ENCODE peak calls at places on chromosomes 6 and 20, in five cellular contexts. One of them, this sample, is unnamed.

GRCh38 chr6:57221936-57222683 is at the start of gene RAB23:
- DNase-seq in tibial artery: peak
- DNase-seq in type B pancreatic cell: peak
- DNase-seq in progenitor cell of endocrine pancreas: peak
- DNase-seq in body of pancreas: peak
- DNase-seq in this sample: peak

GRCh38 chr20:51166489-51166888 is 143.6 kb upstream of the KCNG1 start:
- DNase-seq in tibial artery: no peak
- DNase-seq in type B pancreatic cell: no peak
- DNase-seq in progenitor cell of endocrine pancreas: no peak
- DNase-seq in body of pancreas: no peak
- DNase-seq in this sample: no peak

GRCh38 chr6:157628463-157628862 is 194.6 kb upstream of the SNX9 start:
- DNase-seq in tibial artery: no peak
- DNase-seq in type B pancreatic cell: no peak
- DNase-seq in progenitor cell of endocrine pancreas: no peak
- DNase-seq in body of pancreas: no peak
- DNase-seq in this sample: no peak

GRCh38 chr20:34994509-34995131 is 39.0 kb downstream of the MYH7B start:
- DNase-seq in tibial artery: no peak
- DNase-seq in type B pancreatic cell: no peak
- DNase-seq in progenitor cell of endocrine pancreas: no peak
- DNase-seq in body of pancreas: no peak
- DNase-seq in this sample: no peak

GRCh38 chr6:12103158-12103557 is 91.0 kb downstream of the HIVEP1 start:
- DNase-seq in tibial artery: no peak
- DNase-seq in type B pancreatic cell: no peak
- DNase-seq in progenitor cell of endocrine pancreas: no peak
- DNase-seq in body of pancreas: no peak
- DNase-seq in this sample: no peak

GRCh38 chr20:19071442-19071717 is 141.1 kb upstream of the SLC24A3 start:
- DNase-seq in tibial artery: no peak
- DNase-seq in type B pancreatic cell: no peak
- DNase-seq in progenitor cell of endocrine pancreas: no peak
- DNase-seq in body of pancreas: no peak
- DNase-seq in this sample: no peak

GRCh38 chr20:35583636-35584560 is 31.7 kb upstream of the SPAG4 start:
- DNase-seq in tibial artery: no peak
- DNase-seq in type B pancreatic cell: no peak
- DNase-seq in progenitor cell of endocrine pancreas: no peak
- DNase-seq in body of pancreas: no peak
- DNase-seq in this sample: no peak

GRCh38 chr6:27840572-27840971 is 71.6 kb downstream of the OR2B2 start:
- DNase-seq in tibial artery: no peak
- DNase-seq in type B pancreatic cell: no peak
- DNase-seq in progenitor cell of endocrine pancreas: no peak
- DNase-seq in body of pancreas: no peak
- DNase-seq in this sample: no peak

GRCh38 chr20:39468703-39469102 is 506.6 kb downstream of the DHX35 start:
- DNase-seq in tibial artery: no peak
- DNase-seq in type B pancreatic cell: no peak
- DNase-seq in progenitor cell of endocrine pancreas: no peak
- DNase-seq in body of pancreas: no peak
- DNase-seq in this sample: no peak

GRCh38 chr20:49384437-49385434 is 97.7 kb downstream of the KCNB1 start:
- DNase-seq in tibial artery: peak
- DNase-seq in type B pancreatic cell: no peak
- DNase-seq in progenitor cell of endocrine pancreas: peak
- DNase-seq in body of pancreas: peak
- DNase-seq in this sample: peak

GRCh38 chr6:39206250-39206721 is 23.0 kb downstream of the KCNK5 start:
- DNase-seq in tibial artery: no peak
- DNase-seq in type B pancreatic cell: no peak
- DNase-seq in progenitor cell of endocrine pancreas: no peak
- DNase-seq in body of pancreas: peak
- DNase-seq in this sample: no peak

GRCh38 chr20:50578778-50579165 is 68.6 kb downstream of the PTPN1 start:
- DNase-seq in tibial artery: peak
- DNase-seq in type B pancreatic cell: no peak
- DNase-seq in progenitor cell of endocrine pancreas: no peak
- DNase-seq in body of pancreas: no peak
- DNase-seq in this sample: no peak

GRCh38 chr20:47489448-47489872 is 12.2 kb upstream of the NCOA3 start:
- DNase-seq in tibial artery: peak
- DNase-seq in type B pancreatic cell: no peak
- DNase-seq in progenitor cell of endocrine pancreas: no peak
- DNase-seq in body of pancreas: no peak
- DNase-seq in this sample: no peak

GRCh38 chr20:61884571-61885389 is 180.9 kb downstream of the TAF4 start:
- DNase-seq in tibial artery: no peak
- DNase-seq in type B pancreatic cell: no peak
- DNase-seq in progenitor cell of endocrine pancreas: no peak
- DNase-seq in body of pancreas: no peak
- DNase-seq in this sample: no peak

GRCh38 chr6:28725890-28726348 is 197.9 kb downstream of the TRIM27 start:
- DNase-seq in tibial artery: no peak
- DNase-seq in type B pancreatic cell: no peak
- DNase-seq in progenitor cell of endocrine pancreas: no peak
- DNase-seq in body of pancreas: no peak
- DNase-seq in this sample: no peak

GRCh38 chr6:10383312-10384063 is 31.4 kb downstream of the TFAP2A start:
- DNase-seq in tibial artery: no peak
- DNase-seq in type B pancreatic cell: no peak
- DNase-seq in progenitor cell of endocrine pancreas: no peak
- DNase-seq in body of pancreas: no peak
- DNase-seq in this sample: no peak

GRCh38 chr20:23149623-23150279 is 63.6 kb upstream of the CD93 start:
- DNase-seq in tibial artery: peak
- DNase-seq in type B pancreatic cell: peak
- DNase-seq in progenitor cell of endocrine pancreas: no peak
- DNase-seq in body of pancreas: no peak
- DNase-seq in this sample: peak

GRCh38 chr6:139778688-139779087 is 404.2 kb upstream of the CITED2 start:
- DNase-seq in tibial artery: no peak
- DNase-seq in type B pancreatic cell: no peak
- DNase-seq in progenitor cell of endocrine pancreas: no peak
- DNase-seq in body of pancreas: no peak
- DNase-seq in this sample: no peak

GRCh38 chr6:1834231-1834630 is 224.5 kb downstream of the FOXC1 start:
- DNase-seq in tibial artery: no peak
- DNase-seq in type B pancreatic cell: no peak
- DNase-seq in progenitor cell of endocrine pancreas: no peak
- DNase-seq in body of pancreas: no peak
- DNase-seq in this sample: no peak

GRCh38 chr6:139271056-139271455 is 20.7 kb downstream of the TXLNB start:
- DNase-seq in tibial artery: no peak
- DNase-seq in type B pancreatic cell: no peak
- DNase-seq in progenitor cell of endocrine pancreas: no peak
- DNase-seq in body of pancreas: no peak
- DNase-seq in this sample: no peak

GRCh38 chr6:126701799-126702198 is 361.9 kb downstream of the CENPW start:
- DNase-seq in tibial artery: no peak
- DNase-seq in type B pancreatic cell: no peak
- DNase-seq in progenitor cell of endocrine pancreas: no peak
- DNase-seq in body of pancreas: no peak
- DNase-seq in this sample: no peak

GRCh38 chr6:37182736-37183590 is 13.0 kb downstream of the PIM1 start:
- DNase-seq in tibial artery: no peak
- DNase-seq in type B pancreatic cell: no peak
- DNase-seq in progenitor cell of endocrine pancreas: no peak
- DNase-seq in body of pancreas: no peak
- DNase-seq in this sample: no peak

GRCh38 chr6:157184202-157185015 is 138.9 kb downstream of the TMEM242 start:
- DNase-seq in tibial artery: peak
- DNase-seq in type B pancreatic cell: no peak
- DNase-seq in progenitor cell of endocrine pancreas: peak
- DNase-seq in body of pancreas: peak
- DNase-seq in this sample: no peak

GRCh38 chr6:127146935-127147334 is 28.5 kb downstream of the RSPO3 start:
- DNase-seq in tibial artery: no peak
- DNase-seq in type B pancreatic cell: no peak
- DNase-seq in progenitor cell of endocrine pancreas: no peak
- DNase-seq in body of pancreas: no peak
- DNase-seq in this sample: no peak

GRCh38 chr6:79335133-79335674 is 100.7 kb upstream of the HMGN3 start:
- DNase-seq in tibial artery: no peak
- DNase-seq in type B pancreatic cell: no peak
- DNase-seq in progenitor cell of endocrine pancreas: no peak
- DNase-seq in body of pancreas: no peak
- DNase-seq in this sample: no peak

GRCh38 chr20:44683263-44684046 is 31.7 kb upstream of the CCN5 start:
- DNase-seq in tibial artery: peak
- DNase-seq in type B pancreatic cell: no peak
- DNase-seq in progenitor cell of endocrine pancreas: peak
- DNase-seq in body of pancreas: peak
- DNase-seq in this sample: peak

GRCh38 chr6:157298325-157298724 is 25.0 kb downstream of the TMEM242 start:
- DNase-seq in tibial artery: no peak
- DNase-seq in type B pancreatic cell: no peak
- DNase-seq in progenitor cell of endocrine pancreas: no peak
- DNase-seq in body of pancreas: no peak
- DNase-seq in this sample: no peak

GRCh38 chr6:154343473-154344308 is 12.9 kb downstream of the IPCEF1 start:
- DNase-seq in tibial artery: no peak
- DNase-seq in type B pancreatic cell: no peak
- DNase-seq in progenitor cell of endocrine pancreas: no peak
- DNase-seq in body of pancreas: peak
- DNase-seq in this sample: no peak
- TF ChIP-seq CTCF in tibial artery: no peak
- TF ChIP-seq CTCF in type B pancreatic cell: peak
- TF ChIP-seq CTCF in progenitor cell of endocrine pancreas: peak
- TF ChIP-seq CTCF in body of pancreas: peak
- TF ChIP-seq CTCF in this sample: peak

GRCh38 chr6:153215242-153215641 is 84.2 kb upstream of the RGS17 start:
- DNase-seq in tibial artery: no peak
- DNase-seq in type B pancreatic cell: no peak
- DNase-seq in progenitor cell of endocrine pancreas: no peak
- DNase-seq in body of pancreas: no peak
- DNase-seq in this sample: no peak
- TF ChIP-seq CTCF in tibial artery: no peak
- TF ChIP-seq CTCF in type B pancreatic cell: no peak
- TF ChIP-seq CTCF in progenitor cell of endocrine pancreas: no peak
- TF ChIP-seq CTCF in body of pancreas: no peak
- TF ChIP-seq CTCF in this sample: no peak

DNA sequence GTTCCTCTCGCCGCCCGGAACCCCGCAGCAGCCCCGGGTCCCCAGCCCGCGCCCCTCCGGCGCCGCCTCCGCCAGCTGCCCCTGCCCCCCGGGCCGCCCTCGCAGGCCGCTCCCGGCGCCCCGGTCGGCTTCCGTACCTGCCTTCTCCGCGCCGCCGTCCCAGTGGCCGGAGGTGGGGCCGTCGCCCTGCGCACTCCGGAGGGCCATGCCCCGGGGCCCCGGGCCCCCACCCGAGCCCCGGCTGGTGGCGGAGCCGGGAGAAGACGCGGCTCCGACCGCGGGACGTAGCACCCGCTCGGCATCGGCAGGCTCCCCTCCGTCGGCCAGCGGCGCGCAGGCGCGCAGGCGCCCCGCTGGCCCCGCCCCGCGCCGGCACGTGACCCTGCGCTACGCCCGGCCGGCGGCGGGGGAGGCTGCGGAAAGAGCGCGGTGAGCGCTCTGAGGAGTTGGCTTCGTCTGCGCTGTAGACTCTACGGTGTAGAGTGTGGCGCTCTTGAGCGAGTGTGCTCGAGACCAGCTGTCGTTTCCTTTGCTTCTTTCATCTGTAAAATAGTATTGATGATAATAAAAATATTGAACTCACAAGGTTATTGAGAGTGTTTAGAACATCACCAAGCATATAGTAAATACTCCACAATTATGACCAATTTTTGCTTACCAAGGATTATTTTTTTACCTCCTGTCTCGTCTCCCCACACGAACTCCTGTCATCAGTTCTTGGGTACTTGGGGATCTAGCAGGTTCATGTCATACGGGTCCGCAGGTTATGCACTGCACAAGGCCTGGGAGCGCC is at the start of gene TBC1D20:
- DNase-seq in tibial artery: peak
- DNase-seq in type B pancreatic cell: peak
- DNase-seq in progenitor cell of endocrine pancreas: peak
- DNase-seq in body of pancreas: peak
- DNase-seq in this sample: peak
- TF ChIP-seq CTCF in tibial artery: no peak
- TF ChIP-seq CTCF in type B pancreatic cell: peak
- TF ChIP-seq CTCF in progenitor cell of endocrine pancreas: no peak
- TF ChIP-seq CTCF in body of pancreas: peak
- TF ChIP-seq CTCF in this sample: peak

DNA sequence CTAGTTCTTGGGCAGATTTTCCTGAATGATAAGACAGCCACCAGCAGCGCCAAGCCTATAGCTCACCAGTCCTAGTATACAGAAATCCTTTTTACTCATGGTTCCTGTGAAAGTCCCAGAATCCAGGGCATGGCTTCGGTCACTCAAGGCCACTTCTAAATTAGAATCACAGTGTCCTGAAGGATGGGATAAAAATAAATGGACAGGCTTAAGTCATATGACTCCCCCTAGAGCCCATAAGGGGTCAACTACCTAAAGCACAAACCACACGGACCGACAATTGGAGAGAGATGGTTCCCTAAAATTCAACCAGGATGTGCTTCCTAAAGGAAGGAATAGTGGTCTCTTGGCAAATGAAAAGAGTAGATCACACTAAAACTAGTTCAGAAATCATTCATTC is 404.1 kb upstream of the PLCB4 start:
- DNase-seq in tibial artery: no peak
- DNase-seq in type B pancreatic cell: no peak
- DNase-seq in progenitor cell of endocrine pancreas: no peak
- DNase-seq in body of pancreas: no peak
- DNase-seq in this sample: no peak
- TF ChIP-seq CTCF in tibial artery: no peak
- TF ChIP-seq CTCF in type B pancreatic cell: no peak
- TF ChIP-seq CTCF in progenitor cell of endocrine pancreas: no peak
- TF ChIP-seq CTCF in body of pancreas: no peak
- TF ChIP-seq CTCF in this sample: peak

DNA sequence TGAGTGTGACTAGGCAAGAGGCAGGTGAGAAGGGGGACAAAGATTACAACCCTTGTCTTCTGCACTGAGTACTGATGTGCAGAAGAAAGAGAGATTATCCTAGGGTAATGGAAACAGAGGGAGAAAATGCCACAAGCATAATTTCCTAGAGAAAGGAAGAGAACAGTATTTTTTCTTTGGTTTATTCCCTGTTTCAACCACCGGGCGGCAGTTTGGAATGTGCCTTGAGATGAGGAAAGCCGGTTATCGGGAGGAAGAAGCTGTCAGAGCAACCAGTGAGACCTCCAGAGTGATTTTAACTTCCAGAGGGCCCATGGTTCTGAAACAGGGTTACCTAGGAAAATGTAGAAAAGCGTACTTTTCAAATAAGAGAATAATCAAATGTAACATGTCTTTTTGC is 121.4 kb downstream of the REV3L start:
- DNase-seq in tibial artery: no peak
- DNase-seq in type B pancreatic cell: no peak
- DNase-seq in progenitor cell of endocrine pancreas: no peak
- DNase-seq in body of pancreas: no peak
- DNase-seq in this sample: no peak
- TF ChIP-seq CTCF in tibial artery: peak
- TF ChIP-seq CTCF in type B pancreatic cell: peak
- TF ChIP-seq CTCF in progenitor cell of endocrine pancreas: peak
- TF ChIP-seq CTCF in body of pancreas: peak
- TF ChIP-seq CTCF in this sample: peak